ENCODE peak calls at places on chromosome 17, in five cellular contexts. One of them, this sample, is unnamed.

GRCh38 chr17:21019976-21020575 is 22.7 kb downstream of the USP22 start:
- DNase-seq in effector memory CD4-positive, alpha-beta T cell: peak; percentile 20
- DNase-seq in tibial artery: no peak
- DNase-seq in pancreas: no peak
- DNase-seq in CD8-positive, alpha-beta memory T cell: peak; percentile 71
- DNase-seq in this sample: no peak

GRCh38 chr17:74822329-74823175 is 37.1 kb downstream of the GRIN2C start:
- DNase-seq in CD8-positive, alpha-beta memory T cell: no peak
- DNase-seq in tibial artery: peak; percentile 50
- DNase-seq in pancreas: no peak
- DNase-seq in effector memory CD4-positive, alpha-beta T cell: no peak
- DNase-seq in this sample: no peak

GRCh38 chr17:79026345-79027273 is 2.6 kb downstream of the C1QTNF1 start:
- DNase-seq in tibial artery: peak; percentile 36
- DNase-seq in CD8-positive, alpha-beta memory T cell: no peak
- DNase-seq in pancreas: no peak
- DNase-seq in effector memory CD4-positive, alpha-beta T cell: no peak
- DNase-seq in this sample: no peak

GRCh38 chr17:34241062-34241461 is 14.0 kb upstream of the CCL2 start:
- DNase-seq in tibial artery: peak; percentile 68
- DNase-seq in pancreas: peak; percentile 59
- DNase-seq in CD8-positive, alpha-beta memory T cell: no peak
- DNase-seq in effector memory CD4-positive, alpha-beta T cell: no peak
- DNase-seq in this sample: no peak

GRCh38 chr17:78092794-78093324 is 35.7 kb downstream of the TMC6 start:
- DNase-seq in pancreas: no peak
- DNase-seq in tibial artery: no peak
- DNase-seq in effector memory CD4-positive, alpha-beta T cell: no peak
- DNase-seq in CD8-positive, alpha-beta memory T cell: no peak
- DNase-seq in this sample: no peak

GRCh38 chr17:80260791-80261158 is at the start of gene RNF213:
- DNase-seq in tibial artery: peak; percentile 39
- DNase-seq in CD8-positive, alpha-beta memory T cell: peak; percentile 78
- DNase-seq in effector memory CD4-positive, alpha-beta T cell: peak; percentile 36
- DNase-seq in pancreas: peak; percentile 72
- DNase-seq in this sample: peak; percentile 61

GRCh38 chr17:78707923-78708322 is 74.2 kb downstream of the CYTH1 start:
- DNase-seq in effector memory CD4-positive, alpha-beta T cell: no peak
- DNase-seq in pancreas: no peak
- DNase-seq in tibial artery: no peak
- DNase-seq in CD8-positive, alpha-beta memory T cell: no peak
- DNase-seq in this sample: no peak

GRCh38 chr17:63153488-63153887 is 187.5 kb downstream of the TANC2 start:
- DNase-seq in effector memory CD4-positive, alpha-beta T cell: no peak
- DNase-seq in CD8-positive, alpha-beta memory T cell: no peak
- DNase-seq in pancreas: no peak
- DNase-seq in tibial artery: no peak
- DNase-seq in this sample: no peak

GRCh38 chr17:40936437-40936971 is 942 bp downstream of the KRT23 start:
- DNase-seq in tibial artery: no peak
- DNase-seq in CD8-positive, alpha-beta memory T cell: no peak
- DNase-seq in effector memory CD4-positive, alpha-beta T cell: no peak
- DNase-seq in pancreas: peak; percentile 10
- DNase-seq in this sample: no peak

GRCh38 chr17:43723697-43724359 is 34.8 kb downstream of the SOST start:
- DNase-seq in effector memory CD4-positive, alpha-beta T cell: no peak
- DNase-seq in CD8-positive, alpha-beta memory T cell: no peak
- DNase-seq in tibial artery: peak; percentile 38
- DNase-seq in pancreas: no peak
- DNase-seq in this sample: no peak

GRCh38 chr17:27497696-27498095 is 41.4 kb downstream of the KSR1 start:
- DNase-seq in effector memory CD4-positive, alpha-beta T cell: no peak
- DNase-seq in tibial artery: no peak
- DNase-seq in CD8-positive, alpha-beta memory T cell: no peak
- DNase-seq in pancreas: no peak
- DNase-seq in this sample: no peak

GRCh38 chr17:68399638-68400403 is 57.5 kb downstream of the WIPI1 start:
- DNase-seq in CD8-positive, alpha-beta memory T cell: no peak
- DNase-seq in effector memory CD4-positive, alpha-beta T cell: no peak
- DNase-seq in pancreas: no peak
- DNase-seq in tibial artery: no peak
- DNase-seq in this sample: no peak

GRCh38 chr17:72254808-72255449 is 134.1 kb downstream of the SOX9 start:
- DNase-seq in effector memory CD4-positive, alpha-beta T cell: no peak
- DNase-seq in CD8-positive, alpha-beta memory T cell: no peak
- DNase-seq in pancreas: no peak
- DNase-seq in tibial artery: no peak
- DNase-seq in this sample: no peak

GRCh38 chr17:29572691-29573557 is 4.4 kb downstream of the TP53I13 start:
- DNase-seq in effector memory CD4-positive, alpha-beta T cell: no peak
- DNase-seq in CD8-positive, alpha-beta memory T cell: peak; percentile 71
- DNase-seq in pancreas: peak; percentile 72
- DNase-seq in tibial artery: no peak
- DNase-seq in this sample: peak; percentile 87

GRCh38 chr17:2837147-2837561 is 40.9 kb downstream of the RAP1GAP2 start:
- DNase-seq in CD8-positive, alpha-beta memory T cell: peak; percentile 70
- DNase-seq in pancreas: no peak
- DNase-seq in effector memory CD4-positive, alpha-beta T cell: peak; percentile 13
- DNase-seq in tibial artery: no peak
- DNase-seq in this sample: no peak

GRCh38 chr17:75241996-75242460 is 19.4 kb downstream of the GGA3 start:
- DNase-seq in pancreas: no peak
- DNase-seq in effector memory CD4-positive, alpha-beta T cell: no peak
- DNase-seq in tibial artery: no peak
- DNase-seq in CD8-positive, alpha-beta memory T cell: peak; percentile 55
- DNase-seq in this sample: no peak

GRCh38 chr17:68036304-68037147 is 991 bp downstream of the KPNA2 start:
- DNase-seq in effector memory CD4-positive, alpha-beta T cell: no peak
- DNase-seq in pancreas: no peak
- DNase-seq in tibial artery: no peak
- DNase-seq in CD8-positive, alpha-beta memory T cell: no peak
- DNase-seq in this sample: no peak

GRCh38 chr17:73838815-73839214 is 194.6 kb upstream of the SDK2 start:
- DNase-seq in tibial artery: no peak
- DNase-seq in pancreas: no peak
- DNase-seq in effector memory CD4-positive, alpha-beta T cell: no peak
- DNase-seq in CD8-positive, alpha-beta memory T cell: no peak
- DNase-seq in this sample: no peak

GRCh38 chr17:61749823-61750404 is 113.4 kb downstream of the BRIP1 start:
- DNase-seq in effector memory CD4-positive, alpha-beta T cell: no peak
- DNase-seq in tibial artery: no peak
- DNase-seq in pancreas: no peak
- DNase-seq in CD8-positive, alpha-beta memory T cell: no peak
- DNase-seq in this sample: no peak

GRCh38 chr17:59914274-59914854 is 21.4 kb downstream of the RPS6KB1 start:
- DNase-seq in CD8-positive, alpha-beta memory T cell: no peak
- DNase-seq in pancreas: no peak
- DNase-seq in tibial artery: no peak
- DNase-seq in effector memory CD4-positive, alpha-beta T cell: no peak
- DNase-seq in this sample: no peak

GRCh38 chr17:38464723-38465419 is 36.6 kb downstream of the ARHGAP23 start:
- DNase-seq in CD8-positive, alpha-beta memory T cell: no peak
- DNase-seq in pancreas: peak; percentile 55
- DNase-seq in effector memory CD4-positive, alpha-beta T cell: no peak
- DNase-seq in tibial artery: peak; percentile 90
- DNase-seq in this sample: peak; percentile 85

GRCh38 chr17:57121308-57122042 is 36.4 kb downstream of the AKAP1 start:
- DNase-seq in effector memory CD4-positive, alpha-beta T cell: no peak
- DNase-seq in CD8-positive, alpha-beta memory T cell: no peak
- DNase-seq in tibial artery: no peak
- DNase-seq in pancreas: no peak
- DNase-seq in this sample: no peak

GRCh38 chr17:15169676-15170075 is 95.5 kb downstream of the PMP22 start:
- DNase-seq in effector memory CD4-positive, alpha-beta T cell: no peak
- DNase-seq in CD8-positive, alpha-beta memory T cell: no peak
- DNase-seq in tibial artery: no peak
- DNase-seq in pancreas: no peak
- DNase-seq in this sample: no peak

DNA sequence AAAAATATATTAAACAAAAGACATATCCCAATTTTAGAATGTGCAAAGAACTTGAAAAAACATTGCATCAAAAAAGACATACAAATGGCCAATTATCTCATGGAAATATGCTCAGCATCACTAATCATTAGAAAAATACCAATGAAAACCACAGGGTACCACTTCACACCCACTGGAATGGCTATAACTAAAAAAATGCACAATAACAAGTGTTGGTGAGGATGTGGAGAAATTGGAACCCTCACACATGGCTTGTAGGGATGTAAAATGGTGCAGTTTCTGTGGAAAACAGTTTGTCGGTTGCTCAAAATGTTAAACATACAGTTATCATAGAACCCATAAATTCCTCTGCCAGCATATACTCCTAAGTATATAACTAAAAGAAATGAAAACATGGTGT is 796 bp upstream of the PSMB6 start:
- DNase-seq in effector memory CD4-positive, alpha-beta T cell: no peak
- DNase-seq in CD8-positive, alpha-beta memory T cell: no peak
- DNase-seq in pancreas: no peak
- DNase-seq in tibial artery: no peak
- DNase-seq in this sample: no peak
- H3K4me3 ChIP-seq in effector memory CD4-positive, alpha-beta T cell: no peak overlapping the region
- H3K4me3 ChIP-seq in CD8-positive, alpha-beta memory T cell: no peak overlapping the region
- H3K4me3 ChIP-seq in pancreas: no peak overlapping the region
- H3K4me3 ChIP-seq in tibial artery: no peak overlapping the region
- H3K4me3 ChIP-seq in this sample: no peak overlapping the region

GRCh38 chr17:1735418-1735817 is 7.3 kb upstream of the SERPINF2 start:
- DNase-seq in CD8-positive, alpha-beta memory T cell: no peak
- DNase-seq in pancreas: no peak
- DNase-seq in tibial artery: no peak
- DNase-seq in effector memory CD4-positive, alpha-beta T cell: no peak
- DNase-seq in this sample: no peak

GRCh38 chr17:1732241-1733046 is 7.9 kb downstream of the WDR81 start:
- DNase-seq in CD8-positive, alpha-beta memory T cell: no peak
- DNase-seq in pancreas: no peak
- DNase-seq in tibial artery: no peak
- DNase-seq in effector memory CD4-positive, alpha-beta T cell: no peak
- DNase-seq in this sample: no peak

GRCh38 chr17:1733047-1733357 is 8.5 kb downstream of the WDR81 start:
- DNase-seq in CD8-positive, alpha-beta memory T cell: no peak
- DNase-seq in effector memory CD4-positive, alpha-beta T cell: no peak
- DNase-seq in pancreas: no peak
- DNase-seq in tibial artery: no peak
- DNase-seq in this sample: no peak

GRCh38 chr17:1735834-1736347 is 6.8 kb upstream of the SERPINF2 start:
- DNase-seq in pancreas: no peak
- DNase-seq in tibial artery: no peak
- DNase-seq in CD8-positive, alpha-beta memory T cell: no peak
- DNase-seq in effector memory CD4-positive, alpha-beta T cell: no peak
- DNase-seq in this sample: no peak

GRCh38 chr17:1733759-1734158 is 8.9 kb upstream of the SERPINF2 start:
- DNase-seq in tibial artery: no peak
- DNase-seq in CD8-positive, alpha-beta memory T cell: no peak
- DNase-seq in pancreas: no peak
- DNase-seq in effector memory CD4-positive, alpha-beta T cell: no peak
- DNase-seq in this sample: no peak
- H3K27ac ChIP-seq in tibial artery: no peak overlapping the region
- H3K27ac ChIP-seq in CD8-positive, alpha-beta memory T cell: no peak overlapping the region
- H3K27ac ChIP-seq in pancreas: no peak overlapping the region
- H3K27ac ChIP-seq in effector memory CD4-positive, alpha-beta T cell: no peak overlapping the region
- H3K27ac ChIP-seq in this sample: no peak overlapping the region

GRCh38 chr17:44776628-44777393 is 18.0 kb downstream of the ADAM11 start:
- DNase-seq in CD8-positive, alpha-beta memory T cell: no peak
- DNase-seq in tibial artery: no peak
- DNase-seq in effector memory CD4-positive, alpha-beta T cell: no peak
- DNase-seq in pancreas: no peak
- DNase-seq in this sample: no peak

GRCh38 chr17:44777394-44778348 is 18.9 kb downstream of the ADAM11 start:
- DNase-seq in pancreas: no peak
- DNase-seq in tibial artery: no peak
- DNase-seq in effector memory CD4-positive, alpha-beta T cell: no peak
- DNase-seq in CD8-positive, alpha-beta memory T cell: no peak
- DNase-seq in this sample: no peak

GRCh38 chr17:44779211-44780025 is 20.6 kb downstream of the ADAM11 start:
- DNase-seq in tibial artery: peak; percentile 65
- DNase-seq in effector memory CD4-positive, alpha-beta T cell: peak; percentile 58
- DNase-seq in CD8-positive, alpha-beta memory T cell: peak; percentile 82
- DNase-seq in pancreas: peak; percentile 82
- DNase-seq in this sample: peak; percentile 92

GRCh38 chr17:44780161-44780560 is 21.4 kb downstream of the ADAM11 start:
- DNase-seq in effector memory CD4-positive, alpha-beta T cell: no peak
- DNase-seq in pancreas: no peak
- DNase-seq in CD8-positive, alpha-beta memory T cell: no peak
- DNase-seq in tibial artery: no peak
- DNase-seq in this sample: no peak

DNA sequence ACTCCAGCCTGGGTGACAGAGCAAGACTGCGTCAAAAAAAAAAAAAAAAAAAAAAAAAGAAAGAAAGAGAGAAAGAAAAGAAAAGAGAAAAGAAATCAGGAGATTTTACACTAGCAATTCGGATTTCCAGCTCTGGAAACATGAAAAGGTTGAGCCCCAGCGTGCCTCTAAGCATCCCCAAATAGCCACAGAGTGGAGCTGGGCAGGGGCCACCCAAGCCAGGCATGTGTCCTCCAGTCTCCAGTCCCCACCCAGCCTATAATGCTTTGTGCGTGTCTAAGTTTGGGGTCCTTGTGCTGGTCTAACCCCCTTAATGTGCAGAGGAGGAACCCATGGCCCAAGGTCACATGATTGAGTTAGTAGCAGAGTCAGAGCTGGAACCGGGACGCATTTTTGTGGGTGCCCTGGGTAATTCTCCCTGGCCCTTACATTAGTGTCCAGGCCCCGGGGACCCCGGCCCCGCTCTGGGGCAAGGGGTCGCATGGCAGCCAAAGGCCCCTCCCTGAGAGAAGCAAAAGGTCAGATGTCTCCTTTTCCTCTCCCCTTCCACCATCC is 19.9 kb downstream of the ADAM11 start:
- DNase-seq in CD8-positive, alpha-beta memory T cell: no peak
- DNase-seq in tibial artery: no peak
- DNase-seq in pancreas: no peak
- DNase-seq in effector memory CD4-positive, alpha-beta T cell: no peak
- DNase-seq in this sample: no peak
- H3K4me3 ChIP-seq in CD8-positive, alpha-beta memory T cell: no peak overlapping the region
- H3K4me3 ChIP-seq in tibial artery: peak overlapping the region; percentile 53
- H3K4me3 ChIP-seq in pancreas: peak overlapping the region; percentile 43
- H3K4me3 ChIP-seq in effector memory CD4-positive, alpha-beta T cell: peak overlapping the region; percentile 53
- H3K4me3 ChIP-seq in this sample: no peak overlapping the region

GRCh38 chr17:76670020-76670707 is 26.6 kb upstream of the ST6GALNAC1 start:
- DNase-seq in pancreas: peak; percentile 59
- DNase-seq in effector memory CD4-positive, alpha-beta T cell: no peak
- DNase-seq in tibial artery: no peak
- DNase-seq in CD8-positive, alpha-beta memory T cell: no peak
- DNase-seq in this sample: no peak
- H3K27ac ChIP-seq in pancreas: peak overlapping the region; percentile 93
- H3K27ac ChIP-seq in effector memory CD4-positive, alpha-beta T cell: no peak overlapping the region
- H3K27ac ChIP-seq in tibial artery: no peak overlapping the region
- H3K27ac ChIP-seq in CD8-positive, alpha-beta memory T cell: no peak overlapping the region
- H3K27ac ChIP-seq in this sample: peak overlapping the region; percentile 88

This sample was measured in left lung.